ENCODE peak calls at places on chromosomes 3 and 15, in nine cellular contexts. J is hepatocyte, T is heart right ventricle, O is foreskin keratinocyte, P is suprapubic skin, K is endothelial cell of umbilical vein, Y is A549, G is neural progenitor cell, C is HCT116. B is an unnamed sample.
A peak's percentile ranks its signal among the peaks of the same experiment; 100 is the strongest.

GRCh38 chr3:50194128-50194902 is 2.9 kb downstream of the GNAT1 start:
- DNase-seq in J (peak; percentile 73), T (peak; percentile 63), O (peak; percentile 40), P (no peak), K (peak; percentile 71), Y (peak; percentile 70), G (peak; percentile 82), C (peak; percentile 49), B (peak; percentile 69)

GRCh38 chr15:63599401-63600000 is 2.3 kb downstream of the FBXL22 start:
- DNase-seq in J (peak; percentile 46), T (peak; percentile 61), O (peak; percentile 41), P (peak; percentile 84), K (peak; percentile 58), Y (peak; percentile 72), G (peak; percentile 48), C (no peak), B (peak; percentile 59)

GRCh38 chr15:90648137-90649070 is 68.7 kb upstream of the BLM start:
- DNase-seq in J (peak; percentile 83), T (peak; percentile 82), O (peak; percentile 45), P (peak; percentile 89), K (peak; percentile 88), Y (peak; percentile 77), G (peak; percentile 79), C (peak; percentile 48), B (peak; percentile 81)

GRCh38 chr3:157201648-157202278 is 41.8 kb upstream of the CCNL1 start:
- DNase-seq in J (peak; percentile 45), T (no peak), O (peak; percentile 28), P (no peak), K (peak; percentile 63), Y (peak; percentile 33), G (peak; percentile 33), C (peak; percentile 19), B (peak; percentile 74)

GRCh38 chr15:80640546-80641121 is 54.5 kb upstream of the ABHD17C start:
- DNase-seq in J (no peak), T (no peak), O (no peak), P (no peak), K (no peak), Y (no peak), G (no peak), C (no peak), B (no peak)

GRCh38 chr3:160180581-160181216 is 44.5 kb upstream of the C3orf80 start:
- DNase-seq in J (peak; percentile 37), T (no peak), O (peak; percentile 15), P (no peak), K (peak; percentile 66), Y (no peak), G (peak; percentile 14), C (no peak), B (no peak)

GRCh38 chr3:127065138-127065427 is 82.2 kb downstream of the PLXNA1 start:
- DNase-seq in J (no peak), T (no peak), O (no peak), P (no peak), K (no peak), Y (no peak), G (no peak), C (no peak), B (no peak)

GRCh38 chr15:39969871-39970270 is 36.0 kb downstream of the EIF2AK4 start:
- DNase-seq in J (no peak), T (peak; percentile 43), O (peak; percentile 74), P (no peak), K (peak; percentile 78), Y (no peak), G (no peak), C (peak; percentile 4), B (no peak)

GRCh38 chr3:159821148-159821547 is 167.5 kb upstream of the IL12A start:
- DNase-seq in J (no peak), T (no peak), O (peak; percentile 91), P (no peak), K (no peak), Y (no peak), G (no peak), C (no peak), B (no peak)

GRCh38 chr3:159829056-159829995 is 159.3 kb upstream of the IL12A start:
- DNase-seq in J (peak; percentile 54), T (no peak), O (peak; percentile 97), P (no peak), K (peak; percentile 85), Y (peak; percentile 79), G (no peak), C (peak; percentile 65), B (no peak)

GRCh38 chr3:53630547-53630946 is 136.1 kb downstream of the CACNA1D start:
- DNase-seq in J (no peak), T (no peak), O (peak; percentile 2), P (no peak), K (no peak), Y (peak; percentile 16), G (no peak), C (peak; percentile 6), B (no peak)

GRCh38 chr3:71092665-71093064 is 490.9 kb downstream of the FOXP1 start:
- DNase-seq in J (no peak), T (no peak), O (no peak), P (no peak), K (no peak), Y (no peak), G (no peak), C (no peak), B (no peak)

GRCh38 chr3:140942221-140943104 is 827 bp downstream of the SLC25A36 start:
- DNase-seq in J (peak; percentile 82), T (peak; percentile 47), O (peak; percentile 55), P (peak; percentile 80), K (peak; percentile 63), Y (peak; percentile 69), G (peak; percentile 92), C (no peak), B (peak; percentile 84)

DNA sequence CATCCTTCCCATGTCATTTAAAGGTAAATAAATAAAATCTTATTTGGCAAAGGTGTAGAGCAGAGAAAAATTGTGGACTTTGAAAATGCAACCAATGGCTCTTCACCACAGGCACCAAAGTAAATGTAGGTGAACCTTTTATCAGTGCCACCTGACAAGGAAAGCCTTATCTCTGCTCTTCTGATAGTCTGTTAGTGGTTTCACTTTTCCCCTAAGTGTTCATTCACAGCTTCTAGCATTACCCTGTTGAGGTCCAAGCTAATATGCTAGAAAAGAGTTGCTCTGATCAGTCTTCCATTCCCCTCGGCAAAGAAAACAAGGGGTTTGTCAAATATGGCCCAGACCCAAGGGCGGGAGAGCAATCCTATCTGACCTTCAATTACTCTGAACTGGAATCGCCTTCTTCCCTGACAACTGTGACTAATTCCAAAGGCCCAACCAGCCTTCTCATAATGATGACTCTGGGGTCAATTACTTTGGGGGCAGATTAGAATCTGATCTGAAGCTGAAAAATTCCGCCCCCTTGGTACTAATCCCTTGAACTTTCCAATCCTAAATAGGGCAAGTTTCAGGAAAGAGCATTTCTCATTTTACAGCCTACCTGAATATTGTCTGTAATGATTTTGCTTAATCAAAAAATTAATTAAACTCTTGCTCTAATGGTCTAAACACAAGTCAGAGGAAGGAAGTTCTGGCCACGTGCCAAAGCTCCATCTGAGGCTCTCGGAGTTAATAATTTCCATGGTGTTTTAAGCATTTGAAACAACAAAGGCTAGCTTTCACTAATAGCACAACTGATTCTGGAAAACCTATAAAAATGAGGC is 52.4 kb downstream of the SETMAR start:
- DNase-seq in J (peak; percentile 36), T (peak; percentile 59), O (no peak), P (no peak), K (peak; percentile 79), Y (no peak), G (peak; percentile 8), C (no peak), B (peak; percentile 32)
- H3K4me1 ChIP-seq in J (peaks cover 26% of the 10 kb centered on the region), T (peaks cover 15% of the 10 kb centered on the region), O (no peaks in the 10 kb centered on the region), P (peaks cover 5% of the 10 kb centered on the region), K (peaks cover 19% of the 10 kb centered on the region), Y (peaks cover 3% of the 10 kb centered on the region), G (no peaks in the 10 kb centered on the region), C (no peaks in the 10 kb centered on the region), B (peaks cover 31% of the 10 kb centered on the region)

GRCh38 chr3:138875754-138876664 is 41.3 kb upstream of the PIK3CB start:
- DNase-seq in J (peak; percentile 10), T (no peak), O (no peak), P (no peak), K (peak; percentile 86), Y (no peak), G (no peak), C (no peak), B (peak; percentile 93)
- H3K27ac ChIP-seq in J (peak overlapping the region; percentile 37), T (peak overlapping the region; percentile 74), O (no peak overlapping the region), P (no peak overlapping the region), K (peak overlapping the region; percentile 79), Y (no peak overlapping the region), G (no peak overlapping the region), C (no peak overlapping the region), B (no peak overlapping the region)

GRCh38 chr15:41801850-41802455 is 25.9 kb upstream of the JMJD7 start:
- DNase-seq in J (no peak), T (no peak), O (peak; percentile 90), P (no peak), K (peak; percentile 43), Y (no peak), G (no peak), C (no peak), B (no peak)
- H3K4me1 ChIP-seq in J (peaks cover 12% of the 10 kb centered on the region), T (peaks cover 7% of the 10 kb centered on the region), O (peaks cover 67% of the 10 kb centered on the region), P (peaks cover 62% of the 10 kb centered on the region), K (peaks cover 28% of the 10 kb centered on the region), Y (no peaks in the 10 kb centered on the region), G (no peaks in the 10 kb centered on the region), C (peaks cover 14% of the 10 kb centered on the region), B (peaks cover 50% of the 10 kb centered on the region)

GRCh38 chr3:83218383-83219200 is 1457.1 kb upstream of the GBE1 start:
- DNase-seq in J (no peak), T (no peak), O (no peak), P (peak; percentile 59), K (no peak), Y (no peak), G (no peak), C (no peak), B (no peak)

DNA sequence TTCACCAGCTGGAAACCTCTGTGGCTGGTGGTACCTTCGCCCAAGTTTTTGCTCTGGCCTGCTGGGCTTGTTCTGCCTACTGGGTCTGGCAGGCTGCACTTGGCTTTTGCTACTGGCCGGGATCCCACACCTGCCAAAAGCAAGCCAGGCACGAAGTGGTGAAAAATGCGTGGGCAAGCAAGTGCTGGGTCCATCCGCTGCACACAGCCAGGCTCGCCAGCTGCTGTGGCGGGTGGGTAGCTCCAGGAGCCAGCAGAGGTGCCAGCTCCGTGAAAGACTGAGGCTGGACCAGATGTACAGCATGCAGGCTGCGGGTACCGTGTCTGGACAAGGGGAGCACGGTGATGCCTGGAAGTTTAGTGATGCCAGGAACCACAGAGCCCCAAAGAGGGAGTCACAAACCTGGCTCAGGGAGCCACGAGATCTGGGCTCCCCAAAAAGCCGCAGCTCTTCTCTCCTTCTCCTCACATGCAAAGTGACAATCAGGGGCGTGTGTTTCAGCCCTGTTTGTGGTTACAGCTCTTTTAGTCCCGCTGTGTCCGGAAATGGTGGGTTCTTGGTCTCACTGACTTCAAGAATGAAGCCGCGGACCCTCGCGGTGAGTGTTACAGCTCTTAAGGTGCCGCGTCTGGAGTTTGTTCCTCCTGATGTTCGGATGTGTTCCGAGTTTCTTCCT is 1455.6 kb upstream of the GBE1 start:
- DNase-seq in J (no peak), T (no peak), O (no peak), P (peak; percentile 67), K (no peak), Y (no peak), G (no peak), C (no peak), B (no peak)
- H3K27ac ChIP-seq in J (no peak overlapping the region), T (no peak overlapping the region), O (no peak overlapping the region), P (no peak overlapping the region), K (no peak overlapping the region), Y (no peak overlapping the region), G (no peak overlapping the region), C (no peak overlapping the region), B (no peak overlapping the region)

DNA sequence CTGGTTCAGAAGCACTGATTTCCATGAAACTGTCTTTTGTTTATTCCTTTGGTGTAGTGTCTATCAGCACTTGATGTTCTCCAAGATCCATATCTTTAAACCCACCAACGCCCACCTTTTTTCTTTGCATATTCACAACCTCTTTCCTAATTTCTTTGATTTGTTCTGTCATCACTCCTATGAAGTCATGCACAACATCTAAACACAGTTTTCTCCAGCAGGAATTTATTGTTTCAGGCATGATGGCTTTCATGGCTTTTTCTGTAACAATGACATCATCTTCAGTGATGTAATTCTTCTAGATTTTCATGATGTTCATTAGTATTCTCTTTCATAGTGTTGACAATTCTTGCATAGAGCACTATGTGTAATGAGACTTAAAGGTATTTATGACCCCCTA is 219.6 kb upstream of the POU1F1 start:
- DNase-seq in J (no peak), T (no peak), O (no peak), P (no peak), K (no peak), Y (no peak), G (no peak), C (no peak), B (no peak)
- H3K4me1 ChIP-seq in J (no peaks in the 10 kb centered on the region), T (no peaks in the 10 kb centered on the region), O (no peaks in the 10 kb centered on the region), P (no peaks in the 10 kb centered on the region), K (no peaks in the 10 kb centered on the region), Y (peaks cover 29% of the 10 kb centered on the region), G (no peaks in the 10 kb centered on the region), C (no peaks in the 10 kb centered on the region), B (no peaks in the 10 kb centered on the region)

B was measured in cardiac muscle cell.